ENCODE peak calls at places on chromosomes 13 and 19, in four cellular contexts. T, C, K and O are unnamed samples.

GRCh38 chr19:17041994-17042393 is 15.4 kb upstream of the CPAMD8 start:
- DNase-seq in C (no peak), K (peak; percentile 52), T (no peak), O (no peak)

GRCh38 chr13:51698352-51698751 is 105.6 kb downstream of the DHRS12 start:
- DNase-seq in K (no peak), T (no peak), C (no peak), O (no peak)

GRCh38 chr19:53057904-53058579 is 13.5 kb downstream of the ERVV-2 start:
- DNase-seq in C (no peak), T (no peak), K (no peak), O (no peak)

GRCh38 chr19:18340237-18340989 is at the start of gene PGPEP1:
- DNase-seq in K (peak; percentile 89), C (peak; percentile 49), T (peak; percentile 80), O (peak; percentile 38)

GRCh38 chr13:45368571-45368970 is 27.6 kb upstream of the TPT1 start:
- DNase-seq in C (no peak), T (no peak), K (no peak), O (no peak)

GRCh38 chr19:46571495-46571894 is 29.6 kb upstream of the CALM3 start:
- DNase-seq in C (no peak), K (no peak), T (no peak), O (no peak)

GRCh38 chr19:45971260-45971902 is 2.3 kb downstream of the NOVA2 start:
- DNase-seq in T (no peak), K (no peak), C (no peak), O (no peak)

GRCh38 chr13:46389457-46389856 is 2.4 kb upstream of the RUBCNL start:
- DNase-seq in T (no peak), K (no peak), C (no peak), O (no peak)